ENCODE peak calls at places on chromosome 17, in four cellular contexts. P, T, D and M are unnamed samples.

GRCh38 chr17:47638903-47639302 is 10.8 kb upstream of the KPNB1 start:
- DNase-seq in T (no peak), P (no peak), D (no peak), M (no peak)

GRCh38 chr17:7233701-7234099 is 617 bp downstream of the DVL2 start:
- DNase-seq in T (no peak), P (no peak), D (no peak), M (no peak)

GRCh38 chr17:30021708-30022317 is 80.4 kb downstream of the EFCAB5 start:
- DNase-seq in D (no peak), P (peak; percentile 66), T (no peak), M (no peak)

GRCh38 chr17:82787081-82787848 is 35.4 kb downstream of the TBCD start:
- DNase-seq in P (no peak), D (peak; percentile 76), T (peak; percentile 34), M (no peak)

GRCh38 chr17:68658999-68659780 is 58.0 kb upstream of the FAM20A start:
- DNase-seq in P (no peak), T (no peak), D (no peak), M (no peak)

GRCh38 chr17:50130778-50131317 is 888 bp upstream of the SAMD14 start:
- DNase-seq in D (peak; percentile 76), T (no peak), P (peak; percentile 37), M (no peak)

GRCh38 chr17:28950017-28950751 is 1.1 kb downstream of the PHF12 start:
- DNase-seq in P (peak; percentile 76), T (peak; percentile 61), D (peak; percentile 84), M (no peak)

GRCh38 chr17:43401293-43401692 is 2.5 kb downstream of the ARL4D start:
- DNase-seq in T (no peak), D (peak; percentile 87), P (no peak), M (no peak)

GRCh38 chr17:40442392-40443195 is 656 bp upstream of the IGFBP4 start:
- DNase-seq in T (peak; percentile 53), P (no peak), D (peak; percentile 86), M (no peak)

GRCh38 chr17:28738680-28739384 is 5.0 kb upstream of the TRAF4 start:
- DNase-seq in T (peak; percentile 61), P (no peak), D (peak; percentile 55), M (no peak)

GRCh38 chr17:83195330-83196087 is 116.1 kb downstream of the METRNL start:
- DNase-seq in T (no peak), P (no peak), D (peak; percentile 97), M (no peak)

GRCh38 chr17:47739150-47739549 is 6.1 kb downstream of the TBX21 start:
- DNase-seq in T (no peak), P (no peak), D (no peak), M (no peak)

GRCh38 chr17:1234455-1234854 is 35.8 kb upstream of the BHLHA9 start:
- DNase-seq in D (no peak), T (no peak), P (no peak), M (no peak)

GRCh38 chr17:41416478-41416877 is 7.9 kb downstream of the KRT37 start:
- DNase-seq in T (no peak), D (no peak), P (no peak), M (no peak)

GRCh38 chr17:59706900-59707181 is 389 bp downstream of the PTRH2 start:
- DNase-seq in D (no peak), P (no peak), T (no peak), M (no peak)

GRCh38 chr17:42178817-42179216 is 2.1 kb downstream of the KCNH4 start:
- DNase-seq in T (no peak), P (no peak), D (no peak), M (no peak)

GRCh38 chr17:63222655-63223054 is 223.5 kb downstream of the CYB561 start:
- DNase-seq in T (no peak), P (no peak), D (no peak), M (no peak)

GRCh38 chr17:36128411-36128978 is 24.9 kb downstream of the CCL4 start:
- DNase-seq in D (no peak), P (no peak), T (peak; percentile 69), M (peak; percentile 10)
- H3K4me3 ChIP-seq in D (no peak overlapping the region), P (no peak overlapping the region), T (no peak overlapping the region), M (no peak overlapping the region)

GRCh38 chr17:67137860-67138259 is 93.5 kb downstream of the CACNG1 start:
- DNase-seq in P (no peak), D (no peak), T (no peak), M (no peak)

GRCh38 chr17:67138392-67138791 is 94.0 kb downstream of the CACNG1 start:
- DNase-seq in D (no peak), P (no peak), T (no peak), M (no peak)

GRCh38 chr17:67139289-67139688 is 94.9 kb downstream of the CACNG1 start:
- DNase-seq in P (no peak), D (no peak), T (no peak), M (no peak)

GRCh38 chr17:67137026-67137370 is 92.6 kb downstream of the CACNG1 start:
- DNase-seq in T (no peak), D (no peak), P (no peak), M (no peak)

DNA sequence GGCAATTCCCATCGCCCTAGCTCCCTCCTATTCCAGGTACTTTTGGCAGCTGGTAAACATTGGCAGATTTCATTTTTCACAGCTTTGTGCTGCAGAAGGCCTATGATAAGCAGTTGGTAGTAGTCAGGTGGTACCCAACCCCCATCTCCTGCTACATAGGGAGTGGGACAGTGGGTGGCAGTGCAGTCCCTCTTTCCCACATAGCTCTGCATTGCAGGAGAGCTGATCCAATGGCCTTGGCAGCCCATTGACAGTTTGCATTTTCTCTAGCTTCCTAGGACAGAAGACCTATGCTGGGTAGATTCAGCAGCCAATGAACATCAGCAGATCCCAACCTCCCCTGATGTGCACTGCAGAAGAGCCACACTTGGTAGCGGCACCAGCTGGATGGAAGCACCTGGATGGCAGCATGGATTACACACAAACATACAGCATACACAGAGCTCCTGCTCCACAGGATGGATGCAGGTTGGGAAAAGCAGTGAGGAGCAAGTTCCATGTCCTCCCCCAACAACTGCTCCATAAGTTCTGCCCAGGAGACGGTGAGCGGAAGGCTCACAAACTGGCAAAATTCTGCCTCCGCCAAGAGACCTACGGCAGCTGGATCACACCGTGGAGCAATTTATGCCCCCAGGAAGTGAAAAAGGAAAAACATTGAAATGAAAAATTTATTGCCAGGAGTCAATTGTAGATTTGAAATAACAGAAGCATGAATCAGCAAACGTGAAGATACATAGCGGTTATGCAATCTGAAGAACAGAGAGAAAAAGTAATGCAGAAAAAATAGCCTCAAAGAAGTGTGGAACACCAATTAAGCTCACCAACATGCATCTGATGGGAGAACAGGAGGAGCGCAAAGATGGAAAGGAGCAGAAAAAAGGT is 95.7 kb downstream of the CACNG1 start:
- DNase-seq in D (no peak), P (peak; percentile 23), T (no peak), M (no peak)
- TF ChIP-seq CTCF in D (no peak), P (peak; percentile 22), T (no peak), M (no peak)

DNA sequence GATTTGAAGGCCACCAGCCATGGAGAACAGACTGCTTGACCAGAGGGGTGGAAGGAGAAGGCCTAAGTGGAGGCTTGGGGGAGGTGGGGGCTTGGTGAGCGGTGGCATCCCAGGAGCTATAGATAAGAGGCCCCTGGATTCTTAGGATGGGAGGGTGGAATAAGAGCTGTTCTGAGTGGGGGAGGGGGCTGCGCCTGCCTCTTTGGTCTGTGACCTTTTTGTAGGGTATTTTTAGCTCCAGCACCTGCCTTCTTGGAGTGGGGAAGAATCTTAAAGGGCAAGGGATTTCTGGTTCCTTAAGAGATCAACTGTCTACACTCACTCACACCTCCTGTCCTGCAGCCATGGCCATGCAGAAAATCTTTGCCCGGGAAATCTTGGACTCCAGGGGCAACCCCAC is 567 bp downstream of the ENO3 start:
- DNase-seq in D (no peak), P (no peak), T (no peak), M (no peak)
- H3K4me3 ChIP-seq in D (no peak overlapping the region), P (peak overlapping the region; percentile 77), T (no peak overlapping the region), M (no peak overlapping the region)

DNA sequence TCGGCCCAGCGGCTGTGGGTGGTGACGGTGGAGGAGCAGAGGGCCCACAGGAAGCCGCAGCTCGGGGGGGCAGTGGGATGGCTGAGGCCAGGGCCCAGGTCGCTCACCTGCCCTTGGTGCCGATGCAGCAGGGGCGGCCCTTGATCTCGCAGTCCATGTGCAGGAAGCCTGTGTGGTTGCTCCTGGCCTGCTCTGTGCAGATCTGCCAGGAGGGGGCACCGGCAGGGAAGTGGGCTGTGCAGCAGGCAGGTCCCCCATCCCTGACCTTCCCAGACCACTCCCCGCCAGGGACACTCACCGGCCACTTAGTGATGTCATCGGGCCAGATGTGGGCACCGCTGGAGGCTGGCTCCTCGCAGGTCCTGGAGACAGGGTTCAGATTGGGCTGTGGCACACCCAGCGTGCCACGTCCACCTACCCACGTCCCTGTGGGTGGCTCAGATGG is 6.2 kb downstream of the AANAT start:
- DNase-seq in P (peak; percentile 68), D (no peak), T (no peak), M (no peak)
- TF ChIP-seq CTCF in P (peak; percentile 55), D (no peak), T (no peak), M (peak; percentile 38)

GRCh38 chr17:31390748-31391495 is 553 bp upstream of the RAB11FIP4 start:
- DNase-seq in D (peak; percentile 61), P (peak; percentile 37), T (no peak), M (no peak)
- H3K4me3 ChIP-seq in D (peak overlapping the region; percentile 51), P (peak overlapping the region; percentile 51), T (peak overlapping the region; percentile 27), M (peak overlapping the region; percentile 39)

GRCh38 chr17:9116861-9117568 is 95.7 kb downstream of the NTN1 start:
- DNase-seq in D (peak; percentile 60), P (no peak), T (no peak), M (no peak)

GRCh38 chr17:9121186-9121820 is 100.0 kb downstream of the NTN1 start:
- DNase-seq in T (no peak), P (no peak), D (peak; percentile 49), M (no peak)

GRCh38 chr17:9124554-9124935 is 103.2 kb downstream of the NTN1 start:
- DNase-seq in D (no peak), P (no peak), T (no peak), M (no peak)

GRCh38 chr17:9123594-9124553 is 102.6 kb downstream of the NTN1 start:
- DNase-seq in P (no peak), T (no peak), D (peak; percentile 70), M (no peak)

GRCh38 chr17:9120471-9120870 is 99.2 kb downstream of the NTN1 start:
- DNase-seq in P (peak; percentile 45), D (peak; percentile 61), T (no peak), M (no peak)
- TF ChIP-seq CTCF in P (peak; percentile 63), D (peak; percentile 29), T (no peak), M (no peak)

DNA sequence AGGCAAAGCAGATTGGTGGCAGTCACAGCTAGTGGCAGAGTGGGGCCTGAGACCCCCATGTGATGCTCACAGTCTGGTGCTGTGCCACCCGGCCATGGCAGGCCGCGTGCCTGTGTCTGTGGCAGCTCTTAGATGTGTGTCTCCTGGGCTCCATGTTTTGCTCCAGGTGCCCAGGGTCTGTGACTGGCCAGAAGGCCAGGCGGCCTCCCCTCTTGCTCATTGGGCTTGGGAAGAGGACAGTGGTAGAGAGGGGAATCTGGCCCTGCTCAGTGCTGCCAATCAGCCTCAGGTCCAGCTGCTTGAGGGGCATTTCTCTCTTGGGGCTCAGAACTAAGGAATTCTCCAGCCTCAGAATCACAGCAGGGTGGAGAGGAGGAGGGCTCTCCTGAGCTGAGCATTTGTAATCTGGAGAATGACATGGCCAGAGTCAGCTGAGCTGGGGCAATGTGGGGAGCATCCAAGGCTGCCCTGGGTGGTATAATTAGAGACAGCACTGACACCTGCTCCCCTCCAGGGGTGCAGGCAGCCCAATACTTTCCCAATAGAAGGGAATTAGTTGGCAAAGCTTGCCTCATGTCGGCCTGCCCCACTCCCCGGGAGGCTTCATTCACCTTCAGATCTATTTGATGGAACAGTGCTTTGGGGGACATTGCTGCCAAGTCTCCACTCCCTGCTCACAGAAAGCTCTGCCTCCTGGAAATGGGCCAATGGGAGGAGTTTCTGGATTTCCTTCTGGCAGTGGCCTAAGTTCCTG is 2.7 kb upstream of the LASP1NB start:
- DNase-seq in D (peak; percentile 90), P (peak; percentile 83), T (peak; percentile 68), M (no peak)
- H3K4me3 ChIP-seq in D (no peak overlapping the region), P (no peak overlapping the region), T (no peak overlapping the region), M (no peak overlapping the region)